ENCODE peak calls at places on chromosomes 6 and 20, in five cellular contexts. E is stimulated activated CD4-positive, alpha-beta T cell treated with anti-CD3 and anti-CD28 coated beads, Interleukin-1b, Interleukin-23, amount 100 ng/mL, for 1 hour; F is H7; I is NCI-H526 treated with DMSO at 0.1 percent for 48 hours; J is kidney. U is an unnamed sample.

GRCh38 chr6:138188278-138188923 is 26.7 kb downstream of the ARFGEF3 start:
- DNase-seq in F (no peak), I (no peak), E (no peak), J (no peak), U (no peak)

GRCh38 chr20:5531318-5532081 is 214.7 kb upstream of the PROKR2 start:
- DNase-seq in F (no peak), J (no peak), E (no peak), I (no peak), U (no peak)

GRCh38 chr6:41375598-41376151 is 40.3 kb downstream of the NCR2 start:
- DNase-seq in J (no peak), F (peak; percentile 68), I (no peak), E (no peak), U (no peak)

GRCh38 chr6:17635568-17635967 is 35.5 kb downstream of the FAM8A1 start:
- DNase-seq in F (no peak), I (no peak), J (no peak), E (no peak), U (no peak)

GRCh38 chr6:48912503-48912902 is 550.5 kb downstream of the MMUT start:
- DNase-seq in F (no peak), J (no peak), E (no peak), I (no peak), U (no peak)

GRCh38 chr20:46312075-46312944 is 4.0 kb upstream of the CDH22 start:
- DNase-seq in F (peak; percentile 95), J (no peak), I (no peak), E (no peak), U (no peak)

GRCh38 chr20:57377350-57377749 is 13.8 kb upstream of the RBM38 start:
- DNase-seq in I (no peak), J (peak; percentile 32), E (no peak), F (no peak), U (peak; percentile 77)

GRCh38 chr6:100574836-100575235 is 110.1 kb upstream of the SIM1 start:
- DNase-seq in J (no peak), I (no peak), E (no peak), F (no peak), U (no peak)